ENCODE peak calls at places on chromosome 4, in six cellular contexts. Q is cardiac muscle cell, F is mesothelial cell of epicardium, P is Calu3, J is fibroblast of mammary gland, W is foreskin fibroblast. T is an unnamed sample.

GRCh38 chr4:7423801-7424552 is 10.8 kb downstream of the PSAPL1 start:
- DNase-seq in Q (no peak), F (peak), P (no peak), J (no peak), W (no peak), T (no peak)

GRCh38 chr4:118265312-118266144 is 87.3 kb downstream of the PRSS12 start:
- DNase-seq in Q (no peak), F (no peak), P (peak), J (no peak), W (peak), T (no peak)

GRCh38 chr4:87220094-87220831 is at the start of gene KLHL8:
- DNase-seq in Q (peak), F (peak), P (peak), J (peak), W (peak), T (peak)

GRCh38 chr4:1248262-1249147 is at the start of gene CTBP1:
- DNase-seq in Q (peak), F (peak), P (peak), J (peak), W (peak), T (peak)

GRCh38 chr4:92305148-92305877 is 1.5 kb downstream of the GRID2 start:
- DNase-seq in Q (peak), F (peak), P (peak), J (peak), W (peak), T (no peak)

GRCh38 chr4:26936284-26937065 is 75.8 kb downstream of the STIM2 start:
- DNase-seq in Q (no peak), F (no peak), P (peak), J (peak), W (peak), T (no peak)

GRCh38 chr4:13544556-13545393 is 467 bp upstream of the NKX3-2 start:
- DNase-seq in Q (peak), F (peak), P (peak), J (peak), W (peak), T (peak)

GRCh38 chr4:158209825-158210807 is at the start of gene TMEM144:
- DNase-seq in Q (peak), F (peak), P (peak), J (peak), W (peak), T (peak)

GRCh38 chr4:139814285-139815015 is 148.8 kb downstream of the MGST2 start:
- DNase-seq in Q (peak), F (no peak), P (no peak), J (peak), W (no peak), T (no peak)

GRCh38 chr4:70681730-70682129 is 6.6 kb upstream of the UTP3 start:
- DNase-seq in Q (no peak), F (no peak), P (no peak), J (no peak), W (no peak), T (no peak)

GRCh38 chr4:48223633-48224295 is 45.9 kb downstream of the TEC start:
- DNase-seq in Q (no peak), F (no peak), P (peak), J (peak), W (peak), T (no peak)

GRCh38 chr4:113584407-113585150 is 177.0 kb downstream of the CAMK2D start:
- DNase-seq in Q (peak), F (no peak), P (no peak), J (peak), W (peak), T (peak)

GRCh38 chr4:55409468-55410171 is 13.9 kb downstream of the TMEM165 start:
- DNase-seq in Q (peak), F (no peak), P (no peak), J (peak), W (peak), T (peak)

GRCh38 chr4:48133668-48134444 is at the start of gene TXK:
- DNase-seq in Q (no peak), F (no peak), P (no peak), J (peak), W (peak), T (no peak)

GRCh38 chr4:177974461-177974860 is 532.2 kb upstream of the AGA start:
- DNase-seq in Q (no peak), F (no peak), P (no peak), J (no peak), W (no peak), T (no peak)

GRCh38 chr4:83323136-83323535 is 11.5 kb downstream of the HPSE start:
- DNase-seq in Q (no peak), F (no peak), P (no peak), J (no peak), W (no peak), T (no peak)

GRCh38 chr4:180059216-180059881 is 2183.9 kb upstream of the TENM3 start:
- DNase-seq in Q (peak), F (peak), P (no peak), J (no peak), W (peak), T (peak)
- TF ChIP-seq CTCF in Q (no peak), F (no peak), P (no peak), J (no peak), W (no peak), T (no peak)

DNA sequence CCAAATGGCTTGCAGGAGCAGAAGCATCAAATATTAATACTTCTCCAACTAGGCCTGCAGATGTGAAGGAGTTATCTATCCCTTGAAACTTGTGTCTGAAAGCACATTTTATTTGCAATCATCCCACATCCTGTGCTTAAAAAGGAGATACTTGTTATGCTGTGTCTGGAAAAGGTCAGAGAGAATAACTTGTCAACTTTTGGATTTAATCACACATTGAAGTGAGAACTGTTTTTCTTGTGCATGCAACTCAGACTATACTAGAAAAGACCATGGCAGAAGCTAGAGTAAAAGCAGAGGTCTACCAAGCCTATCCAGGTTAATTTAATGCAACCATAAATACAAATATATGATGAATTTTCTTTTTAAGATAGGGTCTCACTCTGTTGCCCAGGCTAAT is 100.3 kb downstream of the IRF2 start:
- DNase-seq in Q (no peak), F (no peak), P (no peak), J (no peak), W (no peak), T (no peak)
- TF ChIP-seq CTCF in Q (no peak), F (no peak), P (no peak), J (no peak), W (no peak), T (no peak)

GRCh38 chr4:60759518-60760245 is 440.4 kb upstream of the ADGRL3 start:
- DNase-seq in Q (no peak), F (no peak), P (no peak), J (no peak), W (no peak), T (no peak)
- TF ChIP-seq CTCF in Q (peak), F (peak), P (no peak), J (peak), W (no peak), T (no peak)

GRCh38 chr4:61924131-61924530 is 724.0 kb downstream of the ADGRL3 start:
- DNase-seq in Q (no peak), F (no peak), P (no peak), J (no peak), W (no peak), T (no peak)
- TF ChIP-seq CTCF in Q (no peak), F (no peak), P (no peak), J (no peak), W (no peak), T (no peak)

GRCh38 chr4:110412354-110412753 is 63.6 kb upstream of the ENPEP start:
- DNase-seq in Q (no peak), F (no peak), P (no peak), J (no peak), W (no peak), T (no peak)

GRCh38 chr4:110414590-110414989 is 61.4 kb upstream of the ENPEP start:
- DNase-seq in Q (no peak), F (no peak), P (no peak), J (peak), W (peak), T (no peak)

GRCh38 chr4:110418641-110419040 is 57.3 kb upstream of the ENPEP start:
- DNase-seq in Q (no peak), F (no peak), P (no peak), J (no peak), W (no peak), T (no peak)

GRCh38 chr4:110415451-110415850 is 60.5 kb upstream of the ENPEP start:
- DNase-seq in Q (no peak), F (no peak), P (no peak), J (peak), W (no peak), T (no peak)

DNA sequence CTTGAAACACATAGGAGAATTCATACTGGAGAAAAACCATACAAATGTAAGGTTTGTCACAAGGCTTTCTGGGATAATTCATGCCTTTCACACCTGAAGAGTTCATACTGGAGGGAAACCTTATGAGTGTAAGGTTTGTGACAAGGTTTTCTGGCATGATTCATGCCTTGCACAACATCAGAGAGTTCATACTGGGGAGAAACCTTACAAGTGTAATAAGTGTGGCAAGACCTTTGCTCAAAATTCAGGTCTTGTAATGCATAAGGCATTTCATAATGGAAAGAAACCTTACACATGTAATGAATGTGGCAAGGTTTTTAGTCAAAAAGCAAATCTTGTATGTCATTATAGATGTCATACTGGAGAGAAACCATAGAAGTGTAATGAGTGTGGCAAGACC is 58.8 kb upstream of the ENPEP start:
- DNase-seq in Q (no peak), F (no peak), P (no peak), J (no peak), W (no peak), T (no peak)
- TF ChIP-seq CTCF in Q (no peak), F (no peak), P (no peak), J (no peak), W (no peak), T (no peak)

DNA sequence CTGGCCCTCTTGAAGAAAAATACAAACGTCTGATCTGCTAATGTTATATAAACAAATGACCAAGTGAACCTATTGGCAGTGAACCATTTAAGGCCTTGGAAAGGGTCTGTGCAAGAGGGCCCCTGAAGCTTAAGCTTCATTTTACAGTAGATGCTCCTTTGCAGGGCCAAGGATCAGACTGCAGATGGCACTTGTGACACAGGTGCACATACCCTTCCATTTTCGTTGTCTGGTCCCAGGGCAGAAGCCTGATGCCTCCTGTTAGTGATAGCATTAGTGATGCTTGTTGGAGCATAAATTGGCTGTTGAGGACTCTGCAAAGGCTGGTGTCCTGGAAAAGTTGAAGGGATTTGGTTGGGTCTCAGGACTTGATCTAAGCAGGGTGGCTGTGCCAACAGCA is 46.5 kb downstream of the ETNPPL start:
- DNase-seq in Q (no peak), F (no peak), P (no peak), J (no peak), W (no peak), T (no peak)
- TF ChIP-seq CTCF in Q (no peak), F (no peak), P (no peak), J (no peak), W (no peak), T (no peak)

DNA sequence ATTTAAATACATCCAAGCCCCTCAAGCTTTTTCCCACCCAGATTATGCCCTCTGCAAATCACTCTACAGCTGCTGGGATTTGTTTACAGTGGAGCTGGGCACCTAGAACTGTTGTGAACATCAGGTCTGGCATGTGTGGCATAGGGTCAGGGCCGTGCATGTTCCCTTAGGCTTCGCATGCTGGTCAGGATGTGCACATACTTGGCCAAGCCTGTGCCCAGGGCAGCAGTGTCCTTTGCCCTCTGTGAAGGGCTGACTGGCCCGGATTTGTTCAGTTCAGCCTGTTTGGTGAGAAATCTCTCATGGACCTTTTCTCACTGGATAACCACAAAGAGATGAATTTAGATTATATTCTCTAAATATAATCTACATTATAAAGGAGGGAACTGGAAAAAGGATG is 471.9 kb downstream of the TRIML1 start:
- DNase-seq in Q (no peak), F (no peak), P (no peak), J (no peak), W (no peak), T (no peak)
- TF ChIP-seq CTCF in Q (no peak), F (no peak), P (no peak), J (no peak), W (no peak), T (no peak)

DNA sequence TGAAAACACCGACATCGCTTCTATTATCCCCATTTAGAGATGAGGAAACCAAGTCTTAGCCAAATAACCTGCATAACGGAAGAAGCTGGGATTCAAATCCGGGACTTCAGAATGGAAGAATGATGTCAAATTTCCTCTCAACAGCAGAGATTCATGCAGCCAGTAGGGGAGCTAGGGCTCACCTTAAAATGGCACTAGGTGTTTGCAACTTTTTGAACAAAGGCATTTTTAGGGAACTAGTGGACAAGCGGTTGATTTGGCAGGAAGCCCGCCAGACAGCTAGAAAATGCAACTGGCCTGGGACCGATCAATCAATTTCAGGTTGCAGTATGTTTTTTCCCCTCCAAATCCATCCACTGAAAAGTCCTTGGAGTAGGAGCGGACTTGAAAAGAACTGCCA is 224.2 kb downstream of the PTTG2 start:
- DNase-seq in Q (no peak), F (no peak), P (peak), J (no peak), W (peak), T (no peak)
- TF ChIP-seq CTCF in Q (peak), F (no peak), P (no peak), J (peak), W (peak), T (no peak)

GRCh38 chr4:187366530-187367279 is 628.9 kb upstream of the ZFP42 start:
- DNase-seq in Q (peak), F (no peak), P (no peak), J (no peak), W (no peak), T (no peak)

GRCh38 chr4:187357045-187357643 is 633.5 kb upstream of the FAT1 start:
- DNase-seq in Q (no peak), F (no peak), P (no peak), J (no peak), W (no peak), T (no peak)

GRCh38 chr4:187357861-187358260 is 634.2 kb upstream of the FAT1 start:
- DNase-seq in Q (no peak), F (no peak), P (no peak), J (no peak), W (no peak), T (no peak)

GRCh38 chr4:187363453-187363852 is 632.1 kb upstream of the ZFP42 start:
- DNase-seq in Q (no peak), F (no peak), P (no peak), J (no peak), W (no peak), T (no peak)

DNA sequence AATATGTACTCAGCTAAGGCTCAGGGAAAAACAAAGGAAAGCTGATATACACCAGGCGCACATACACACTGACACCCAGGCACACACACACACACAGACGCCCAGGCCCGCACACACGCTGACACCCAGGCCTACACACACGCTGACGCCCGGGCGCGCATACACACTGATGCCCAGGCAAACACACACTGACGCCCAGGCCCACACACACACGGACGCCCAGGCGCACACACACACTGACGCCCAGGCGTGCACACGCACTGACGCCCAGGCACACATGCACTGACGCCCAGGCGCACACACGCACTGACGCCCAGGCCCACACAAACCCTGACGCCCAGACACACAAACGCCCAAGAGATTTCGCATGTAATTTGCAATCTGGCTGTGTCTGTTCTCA is 632.6 kb upstream of the ZFP42 start:
- DNase-seq in Q (no peak), F (no peak), P (no peak), J (no peak), W (no peak), T (no peak)
- TF ChIP-seq CTCF in Q (no peak), F (no peak), P (no peak), J (no peak), W (no peak), T (no peak)